ENCODE peak calls at places on chromosomes 4 and X, in six cellular contexts. H is SK-N-SH, U is GM12878, P is A549, K is K562, F is sigmoid colon. Q is an unnamed sample.

GRCh38 chr4:139299536-139299935 is 1.8 kb upstream of the NAA15 start:
- DNase-seq in H (no peak), U (no peak), P (no peak), K (no peak), F (no peak), Q (no peak)

GRCh38 chr4:138831943-138832342 is 183.6 kb upstream of the NOCT start:
- DNase-seq in H (no peak), U (no peak), P (no peak), K (peak; percentile 10), F (no peak), Q (no peak)

GRCh38 chr4:88457307-88458090 is 580 bp downstream of the HERC5 start:
- DNase-seq in H (peak; percentile 74), U (no peak), P (peak; percentile 5), K (no peak), F (peak; percentile 77), Q (peak; percentile 28)

GRCh38 chr4:84879651-84880200 is 86.8 kb downstream of the WDFY3 start:
- DNase-seq in H (no peak), U (no peak), P (no peak), K (no peak), F (no peak), Q (no peak)

GRCh38 chrX:21800344-21800770 is 39.1 kb upstream of the MBTPS2 start:
- DNase-seq in H (no peak), U (no peak), P (no peak), K (no peak), F (no peak), Q (no peak)

GRCh38 chr4:66972087-66972486 is 573.2 kb downstream of the CENPC start:
- DNase-seq in H (no peak), U (no peak), P (no peak), K (no peak), F (no peak), Q (no peak)

GRCh38 chrX:110678591-110678990 is 117.0 kb downstream of the CHRDL1 start:
- DNase-seq in H (no peak), U (no peak), P (no peak), K (no peak), F (no peak), Q (no peak)

GRCh38 chrX:11254417-11255109 is 38.6 kb upstream of the AMELX start:
- DNase-seq in H (no peak), U (no peak), P (no peak), K (peak; percentile 81), F (no peak), Q (no peak)

GRCh38 chrX:122866527-122866926 is 317.6 kb upstream of the GRIA3 start:
- DNase-seq in H (no peak), U (no peak), P (no peak), K (no peak), F (no peak), Q (no peak)

GRCh38 chrX:15744181-15744867 is 6.3 kb downstream of the CA5B start:
- DNase-seq in H (no peak), U (no peak), P (no peak), K (no peak), F (no peak), Q (peak; percentile 14)

GRCh38 chr4:89929425-89930272 is 35.0 kb downstream of the MMRN1 start:
- DNase-seq in H (no peak), U (peak; percentile 41), P (no peak), K (no peak), F (no peak), Q (no peak)

GRCh38 chrX:6693051-6693450 is 158.1 kb upstream of the VCX3A start:
- DNase-seq in H (no peak), U (no peak), P (no peak), K (no peak), F (no peak), Q (no peak)

GRCh38 chr4:159983080-159983479 is 880.2 kb downstream of the RAPGEF2 start:
- DNase-seq in H (no peak), U (no peak), P (no peak), K (no peak), F (no peak), Q (no peak)

GRCh38 chr4:140286503-140286902 is 86.9 kb upstream of the SCOC start:
- DNase-seq in H (peak; percentile 66), U (no peak), P (no peak), K (no peak), F (no peak), Q (peak; percentile 60)

GRCh38 chr4:160580581-160580980 is 1477.7 kb downstream of the RAPGEF2 start:
- DNase-seq in H (no peak), U (no peak), P (no peak), K (no peak), F (no peak), Q (no peak)

GRCh38 chrX:32966956-32967355 is 244.4 kb downstream of the DMD start:
- DNase-seq in H (no peak), U (no peak), P (no peak), K (no peak), F (no peak), Q (no peak)

GRCh38 chr4:151781026-151781425 is 20.2 kb upstream of the GATB start:
- DNase-seq in H (no peak), U (no peak), P (no peak), K (no peak), F (no peak), Q (no peak)

GRCh38 chr4:86362510-86362909 is 2.7 kb upstream of the MAPK10 start:
- DNase-seq in H (no peak), U (no peak), P (no peak), K (no peak), F (no peak), Q (no peak)

GRCh38 chr4:116397714-116398113 is 687.7 kb downstream of the TRAM1L1 start:
- DNase-seq in H (no peak), U (no peak), P (no peak), K (no peak), F (no peak), Q (no peak)

GRCh38 chr4:143076723-143077122 is 108.0 kb upstream of the USP38 start:
- DNase-seq in H (no peak), U (no peak), P (no peak), K (no peak), F (no peak), Q (no peak)

GRCh38 chr4:94285666-94286065 is 57.0 kb downstream of the HPGDS start:
- DNase-seq in H (no peak), U (no peak), P (no peak), K (no peak), F (no peak), Q (no peak)

GRCh38 chrX:153925739-153926593 is at the start of gene ARHGAP4:
- DNase-seq in H (no peak), U (no peak), P (no peak), K (peak; percentile 72), F (no peak), Q (no peak)

GRCh38 chr4:182975806-182976205 is 58.6 kb upstream of the DCTD start:
- DNase-seq in H (peak; percentile 22), U (peak; percentile 57), P (peak; percentile 30), K (peak; percentile 50), F (no peak), Q (no peak)

DNA sequence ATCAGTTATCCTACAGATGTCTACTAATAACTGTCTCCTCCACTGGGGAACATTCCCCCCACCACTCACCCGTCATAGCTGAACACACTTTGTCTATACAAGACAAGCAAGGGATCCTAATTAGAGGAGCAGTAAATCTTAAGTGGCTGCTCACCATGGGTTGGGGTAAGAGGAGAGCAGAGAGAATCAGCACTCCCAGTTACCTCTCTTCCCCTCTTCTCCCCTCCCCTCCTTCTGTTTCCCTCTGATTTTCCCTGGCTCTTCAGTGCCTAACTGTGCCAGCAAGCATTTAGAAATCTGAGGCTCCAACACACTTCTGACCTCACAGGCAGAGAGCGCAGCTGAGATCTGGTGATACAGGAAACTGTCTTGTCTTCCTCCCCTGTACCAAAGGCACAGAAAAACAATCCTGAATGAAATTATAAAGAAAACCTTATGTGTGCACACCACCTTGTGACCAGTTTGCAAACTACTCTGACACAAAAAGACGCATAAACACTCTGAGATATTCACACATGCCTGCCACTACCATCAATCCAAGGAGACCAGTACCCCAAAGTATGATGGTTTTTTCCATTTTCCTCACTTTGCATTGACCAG is 82.5 kb upstream of the SMIM10 start:
- DNase-seq in H (peak; percentile 51), U (no peak), P (no peak), K (peak; percentile 29), F (no peak), Q (no peak)
- TF ChIP-seq CTCF in H (peak; percentile 66), U (peak; percentile 9), P (peak; percentile 19), K (peak; percentile 66), F (no peak), Q (no peak)

GRCh38 chrX:115968436-115969252 is 201.9 kb upstream of the AGTR2 start:
- DNase-seq in H (peak; percentile 76), U (no peak), P (peak; percentile 71), K (no peak), F (peak; percentile 82), Q (peak; percentile 85)
- H3K27ac ChIP-seq in H (peak overlapping the region; percentile 89), U (no peak overlapping the region), P (peak overlapping the region; percentile 95), K (no peak overlapping the region), F (peak overlapping the region; percentile 84), Q (peak overlapping the region; percentile 69)

GRCh38 chr4:1595789-1596325 is 88.3 kb downstream of the FAM53A start:
- DNase-seq in H (no peak), U (no peak), P (no peak), K (no peak), F (peak; percentile 28), Q (no peak)

GRCh38 chr4:1596393-1596792 is 87.7 kb downstream of the FAM53A start:
- DNase-seq in H (no peak), U (no peak), P (no peak), K (no peak), F (peak; percentile 26), Q (no peak)

GRCh38 chr4:1593458-1593857 is 90.7 kb downstream of the FAM53A start:
- DNase-seq in H (peak; percentile 90), U (no peak), P (no peak), K (peak; percentile 59), F (peak; percentile 14), Q (no peak)

GRCh38 chr4:1593881-1594345 is 90.2 kb downstream of the FAM53A start:
- DNase-seq in H (peak; percentile 60), U (no peak), P (no peak), K (peak; percentile 63), F (peak; percentile 40), Q (peak; percentile 68)

GRCh38 chr4:1594871-1595788 is 89.0 kb downstream of the FAM53A start:
- DNase-seq in H (no peak), U (no peak), P (no peak), K (no peak), F (peak; percentile 48), Q (no peak)
- TF ChIP-seq EP300 in H (no peak), U (no peak), P (no peak), K (no peak), F (no peak), Q (no peak)

DNA sequence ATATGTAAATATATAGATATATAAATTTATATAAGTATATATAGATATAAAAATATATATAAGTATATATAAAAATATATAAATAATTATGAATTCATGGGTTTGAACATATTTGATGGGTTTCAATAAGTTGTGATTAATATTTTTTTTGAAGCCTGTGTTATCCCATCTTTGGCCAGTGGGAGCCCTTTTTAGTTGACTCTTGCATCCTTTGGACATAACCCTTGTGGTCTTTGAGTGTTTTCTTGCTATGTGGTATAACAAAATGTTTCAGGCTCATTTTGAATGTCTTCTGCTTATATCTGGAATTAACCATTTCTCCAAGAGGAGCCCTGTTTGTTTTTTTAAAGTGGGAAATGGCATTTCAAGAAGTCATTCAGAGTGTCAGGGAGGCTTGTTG is 15.2 kb downstream of the SNX25 start:
- DNase-seq in H (no peak), U (no peak), P (no peak), K (no peak), F (no peak), Q (no peak)
- TF ChIP-seq CTCF in H (peak; percentile 33), U (peak; percentile 11), P (no peak), K (peak; percentile 9), F (no peak), Q (peak; percentile 23)

Q was measured in upper lobe of left lung.